ENCODE peak calls at places on chromosomes 6 and 20, in ten cellular contexts. Q is mesothelial cell of epicardium; O is lower leg skin; R is AG08396; K is activated T-helper 1 cell treated with Interleukin-2 at 50 U/mL for 16 hours; Y is Panc1; X is ovary; W is stimulated activated CD4-positive, alpha-beta T cell treated with anti-CD3 and anti-CD28 coated beads, Interleukin-2, amount 100 ng/mL, for 48 hours; M is AG04450; S is GM12892. E is an unnamed sample.

GRCh38 chr6:52877168-52877567 is 32.3 kb downstream of the GSTA3 start:
- DNase-seq in Q (no peak), O (no peak), R (peak), K (no peak), Y (peak), X (no peak), W (no peak), M (peak), S (no peak), E (no peak)

GRCh38 chr6:142088858-142089216 is 43.9 kb upstream of the GJE1 start:
- DNase-seq in Q (peak), O (no peak), R (peak), K (no peak), Y (no peak), X (no peak), W (no peak), M (peak), S (no peak), E (no peak)

GRCh38 chr6:46437671-46438221 is 53.5 kb downstream of the RCAN2 start:
- DNase-seq in Q (no peak), O (no peak), R (peak), K (no peak), Y (no peak), X (no peak), W (no peak), M (no peak), S (no peak), E (no peak)

GRCh38 chr20:41276317-41276751 is 41.2 kb downstream of the ZHX3 start:
- DNase-seq in Q (no peak), O (no peak), R (no peak), K (no peak), Y (no peak), X (peak), W (no peak), M (no peak), S (no peak), E (no peak)

GRCh38 chr20:63536241-63536977 is 767 bp downstream of the PTK6 start:
- DNase-seq in Q (no peak), O (no peak), R (peak), K (no peak), Y (no peak), X (no peak), W (no peak), M (no peak), S (no peak), E (no peak)

GRCh38 chr6:143260857-143261256 is 189.6 kb downstream of the ADAT2 start:
- DNase-seq in Q (no peak), O (no peak), R (peak), K (no peak), Y (no peak), X (no peak), W (no peak), M (peak), S (no peak), E (no peak)

GRCh38 chr20:50450961-50451752 is 59.0 kb upstream of the PTPN1 start:
- DNase-seq in Q (no peak), O (peak), R (no peak), K (no peak), Y (no peak), X (peak), W (no peak), M (no peak), S (peak), E (no peak)

GRCh38 chr6:21264288-21264818 is 329.2 kb upstream of the SOX4 start:
- DNase-seq in Q (no peak), O (no peak), R (no peak), K (no peak), Y (no peak), X (no peak), W (no peak), M (no peak), S (no peak), E (no peak)

GRCh38 chr6:137159912-137160311 is 13.5 kb downstream of the IL22RA2 start:
- DNase-seq in Q (no peak), O (no peak), R (no peak), K (no peak), Y (no peak), X (no peak), W (no peak), M (no peak), S (no peak), E (no peak)

GRCh38 chr20:23320317-23320716 is 30.3 kb upstream of the NXT1 start:
- DNase-seq in Q (no peak), O (no peak), R (no peak), K (no peak), Y (no peak), X (no peak), W (no peak), M (no peak), S (no peak), E (no peak)

GRCh38 chr6:20213271-20213798 is 1.1 kb upstream of the MBOAT1 start:
- DNase-seq in Q (no peak), O (no peak), R (no peak), K (no peak), Y (no peak), X (no peak), W (no peak), M (no peak), S (no peak), E (no peak)

GRCh38 chr6:170004585-170005210 is 253.3 kb downstream of the ERMARD start:
- DNase-seq in Q (no peak), O (no peak), R (no peak), K (no peak), Y (no peak), X (no peak), W (no peak), M (no peak), S (no peak), E (no peak)

GRCh38 chr6:47308674-47309325 is 905 bp downstream of the TNFRSF21 start:
- DNase-seq in Q (peak), O (no peak), R (peak), K (no peak), Y (no peak), X (peak), W (no peak), M (no peak), S (peak), E (no peak)

GRCh38 chr6:154218336-154218735 is 138.3 kb downstream of the IPCEF1 start:
- DNase-seq in Q (no peak), O (no peak), R (no peak), K (no peak), Y (no peak), X (no peak), W (no peak), M (no peak), S (no peak), E (no peak)

GRCh38 chr6:168949876-168950499 is 303.7 kb downstream of the THBS2 start:
- DNase-seq in Q (no peak), O (no peak), R (no peak), K (no peak), Y (no peak), X (no peak), W (no peak), M (no peak), S (no peak), E (no peak)

GRCh38 chr6:16089232-16089843 is 39.5 kb upstream of the MYLIP start:
- DNase-seq in Q (no peak), O (no peak), R (no peak), K (no peak), Y (no peak), X (no peak), W (no peak), M (no peak), S (no peak), E (no peak)

GRCh38 chr6:101113468-101114260 is 232.5 kb upstream of the ASCC3 start:
- DNase-seq in Q (no peak), O (no peak), R (no peak), K (no peak), Y (no peak), X (no peak), W (no peak), M (no peak), S (no peak), E (no peak)

GRCh38 chr6:156260792-156261191 is 516.4 kb upstream of the ARID1B start:
- DNase-seq in Q (no peak), O (no peak), R (no peak), K (no peak), Y (no peak), X (no peak), W (no peak), M (no peak), S (no peak), E (no peak)

GRCh38 chr6:1797801-1798200 is 188.1 kb downstream of the FOXC1 start:
- DNase-seq in Q (no peak), O (no peak), R (no peak), K (no peak), Y (no peak), X (no peak), W (no peak), M (no peak), S (no peak), E (no peak)

GRCh38 chr20:58647162-58647813 is 3.8 kb upstream of the STX16 start:
- DNase-seq in Q (peak), O (no peak), R (no peak), K (no peak), Y (no peak), X (no peak), W (no peak), M (no peak), S (no peak), E (no peak)

GRCh38 chr6:25793970-25794369 is 37.9 kb downstream of the SLC17A1 start:
- DNase-seq in Q (no peak), O (no peak), R (no peak), K (no peak), Y (no peak), X (no peak), W (no peak), M (no peak), S (no peak), E (no peak)

GRCh38 chr20:51532577-51533191 is 9.8 kb downstream of the NFATC2 start:
- DNase-seq in Q (no peak), O (peak), R (peak), K (no peak), Y (no peak), X (no peak), W (no peak), M (no peak), S (no peak), E (no peak)

GRCh38 chr20:48686238-48687096 is 141.3 kb downstream of the PREX1 start:
- DNase-seq in Q (no peak), O (no peak), R (no peak), K (no peak), Y (no peak), X (no peak), W (no peak), M (no peak), S (no peak), E (no peak)

GRCh38 chr20:53865905-53866786 is 204.2 kb downstream of the BCAS1 start:
- DNase-seq in Q (peak), O (peak), R (peak), K (no peak), Y (no peak), X (peak), W (no peak), M (peak), S (no peak), E (peak)

GRCh38 chr6:37480951-37481597 is 18.6 kb downstream of the CCDC167 start:
- DNase-seq in Q (no peak), O (no peak), R (no peak), K (no peak), Y (no peak), X (no peak), W (no peak), M (no peak), S (no peak), E (no peak)

GRCh38 chr20:18831830-18832229 is 18.2 kb downstream of the SCP2D1 start:
- DNase-seq in Q (no peak), O (no peak), R (peak), K (no peak), Y (no peak), X (no peak), W (no peak), M (peak), S (no peak), E (no peak)

GRCh38 chr6:138691595-138692057 is 81.9 kb upstream of the CCDC28A start:
- DNase-seq in Q (no peak), O (peak), R (peak), K (no peak), Y (no peak), X (no peak), W (no peak), M (peak), S (no peak), E (no peak)

GRCh38 chr6:101522254-101522653 is 128.7 kb downstream of the GRIK2 start:
- DNase-seq in Q (no peak), O (no peak), R (no peak), K (no peak), Y (no peak), X (no peak), W (no peak), M (no peak), S (no peak), E (no peak)

GRCh38 chr20:17985388-17986018 is 16.7 kb downstream of the MGME1 start:
- DNase-seq in Q (no peak), O (no peak), R (no peak), K (no peak), Y (no peak), X (no peak), W (no peak), M (no peak), S (no peak), E (no peak)

GRCh38 chr6:6701864-6702263 is 113.3 kb downstream of the LY86 start:
- DNase-seq in Q (no peak), O (no peak), R (no peak), K (no peak), Y (no peak), X (no peak), W (no peak), M (no peak), S (no peak), E (no peak)

GRCh38 chr6:150001295-150001990 is 23.9 kb downstream of the RAET1L start:
- DNase-seq in Q (no peak), O (no peak), R (no peak), K (no peak), Y (no peak), X (no peak), W (no peak), M (no peak), S (no peak), E (no peak)

GRCh38 chr20:23433628-23434027 is 5.9 kb upstream of the CSTL1 start:
- DNase-seq in Q (no peak), O (no peak), R (no peak), K (no peak), Y (no peak), X (no peak), W (no peak), M (no peak), S (no peak), E (no peak)

GRCh38 chr6:87858440-87858839 is 156.4 kb upstream of the AKIRIN2 start:
- DNase-seq in Q (no peak), O (no peak), R (no peak), K (no peak), Y (no peak), X (no peak), W (no peak), M (no peak), S (no peak), E (no peak)

GRCh38 chr20:17790308-17790707 is 90.5 kb downstream of the BANF2 start:
- DNase-seq in Q (no peak), O (no peak), R (no peak), K (no peak), Y (no peak), X (no peak), W (no peak), M (no peak), S (no peak), E (no peak)

GRCh38 chr20:11918280-11918952 is 723 bp downstream of the BTBD3 start:
- DNase-seq in Q (no peak), O (no peak), R (no peak), K (no peak), Y (no peak), X (no peak), W (no peak), M (no peak), S (no peak), E (no peak)

GRCh38 chr6:11606287-11606686 is 68.7 kb downstream of the TMEM170B start:
- DNase-seq in Q (no peak), O (no peak), R (no peak), K (no peak), Y (no peak), X (no peak), W (no peak), M (no peak), S (no peak), E (no peak)

GRCh38 chr6:122736606-122737005 is 42.9 kb upstream of the FABP7 start:
- DNase-seq in Q (no peak), O (no peak), R (no peak), K (no peak), Y (no peak), X (no peak), W (no peak), M (no peak), S (no peak), E (no peak)

GRCh38 chr6:137046871-137047412 is 2.2 kb upstream of the IL20RA start:
- DNase-seq in Q (no peak), O (no peak), R (no peak), K (no peak), Y (no peak), X (no peak), W (no peak), M (no peak), S (no peak), E (no peak)

E was measured in NCI-H1930.